ENCODE peak calls at places on chromosomes 6 and 20, in six cellular contexts. U is progenitor cell of endocrine pancreas, A is EL, N is right lobe of liver, R is H4, K is iris pigment epithelial cell. Y is an unnamed sample.

GRCh38 chr6:7101290-7101689 is 6.5 kb upstream of the RREB1 start:
- DNase-seq in U (no peak), A (no peak), N (no peak), R (no peak), K (no peak), Y (no peak)

GRCh38 chr20:3765171-3765887 is 2.2 kb downstream of the ADISSP start:
- DNase-seq in U (no peak), A (no peak), N (no peak), R (no peak), K (no peak), Y (no peak)

GRCh38 chr6:13131935-13132661 is 196.2 kb downstream of the TBC1D7 start:
- DNase-seq in U (no peak), A (no peak), N (no peak), R (no peak), K (no peak), Y (no peak)

GRCh38 chr20:38880952-38881735 is 45.1 kb upstream of the FAM83D start:
- DNase-seq in U (no peak), A (peak; percentile 10), N (no peak), R (peak; percentile 23), K (no peak), Y (no peak)

GRCh38 chr6:35831257-35832007 is 26.3 kb downstream of the LHFPL5 start:
- DNase-seq in U (no peak), A (no peak), N (no peak), R (no peak), K (no peak), Y (no peak)

GRCh38 chr6:78854501-78854900 is 12.8 kb upstream of the IRAK1BP1 start:
- DNase-seq in U (no peak), A (no peak), N (no peak), R (no peak), K (no peak), Y (no peak)

GRCh38 chr20:48823960-48824497 is 3.8 kb downstream of the PREX1 start:
- DNase-seq in U (no peak), A (peak; percentile 94), N (no peak), R (peak; percentile 37), K (peak; percentile 61), Y (peak; percentile 91)

GRCh38 chr6:163427498-163428254 is 13.2 kb downstream of the QKI start:
- DNase-seq in U (no peak), A (peak; percentile 78), N (no peak), R (peak; percentile 44), K (peak; percentile 84), Y (peak; percentile 65)

GRCh38 chr6:37920667-37921066 is 101.1 kb downstream of the ZFAND3 start:
- DNase-seq in U (no peak), A (no peak), N (no peak), R (no peak), K (no peak), Y (no peak)

GRCh38 chr20:23782366-23782983 is 31.7 kb upstream of the CST1 start:
- DNase-seq in U (no peak), A (peak; percentile 23), N (no peak), R (no peak), K (peak; percentile 37), Y (peak; percentile 23)

GRCh38 chr6:44211284-44211683 is 5.4 kb upstream of the MYMX start:
- DNase-seq in U (no peak), A (no peak), N (no peak), R (no peak), K (no peak), Y (no peak)

Y was measured in dermis microvascular lymphatic vessel endothelial cell.